ENCODE peak calls at places on chromosomes 4 and X, in four cellular contexts. K is HepG2, O is K562, H is A549. U is an unnamed sample.

GRCh38 chr4:61301285-61301684 is 101.2 kb downstream of the ADGRL3 start:
- DNase-seq in K (no peak), O (no peak), H (no peak), U (no peak)

GRCh38 chr4:7581477-7581876 is 146.7 kb upstream of the PSAPL1 start:
- DNase-seq in K (no peak), O (peak; percentile 48), H (no peak), U (no peak)

GRCh38 chr4:23930750-23931488 is 41.1 kb upstream of the PPARGC1A start:
- DNase-seq in K (peak; percentile 75), O (no peak), H (no peak), U (no peak)

GRCh38 chrX:69616520-69617203 is 749 bp downstream of the EDA start:
- DNase-seq in K (peak; percentile 0), O (no peak), H (no peak), U (no peak)

GRCh38 chr4:10074767-10075105 is 41.9 kb downstream of the WDR1 start:
- DNase-seq in K (no peak), O (peak; percentile 40), H (peak; percentile 41), U (no peak)

GRCh38 chr4:8067274-8067936 is 91.2 kb downstream of the ABLIM2 start:
- DNase-seq in K (no peak), O (no peak), H (no peak), U (no peak)

GRCh38 chr4:22090655-22091350 is 142.2 kb upstream of the KCNIP4 start:
- DNase-seq in K (no peak), O (no peak), H (no peak), U (no peak)

GRCh38 chr4:72966652-72967051 is 102.9 kb downstream of the COX18 start:
- DNase-seq in K (no peak), O (no peak), H (no peak), U (no peak)

GRCh38 chr4:85970535-85970934 is 389.3 kb downstream of the MAPK10 start:
- DNase-seq in K (no peak), O (no peak), H (no peak), U (no peak)

GRCh38 chr4:98496446-98496845 is 162.0 kb downstream of the TSPAN5 start:
- DNase-seq in K (no peak), O (no peak), H (no peak), U (no peak)

GRCh38 chr4:168877779-168878491 is 132.1 kb downstream of the CBR4 start:
- DNase-seq in K (no peak), O (no peak), H (no peak), U (no peak)

GRCh38 chr4:142474398-142475087 is 371.6 kb downstream of the INPP4B start:
- DNase-seq in K (no peak), O (no peak), H (peak; percentile 2), U (no peak)

GRCh38 chr4:171067422-171067821 is 745.8 kb upstream of the GALNTL6 start:
- DNase-seq in K (no peak), O (no peak), H (no peak), U (peak; percentile 0)

GRCh38 chr4:146522862-146523205 is 1.1 kb upstream of the SLC10A7 start:
- DNase-seq in K (peak; percentile 8), O (no peak), H (peak; percentile 2), U (no peak)

DNA sequence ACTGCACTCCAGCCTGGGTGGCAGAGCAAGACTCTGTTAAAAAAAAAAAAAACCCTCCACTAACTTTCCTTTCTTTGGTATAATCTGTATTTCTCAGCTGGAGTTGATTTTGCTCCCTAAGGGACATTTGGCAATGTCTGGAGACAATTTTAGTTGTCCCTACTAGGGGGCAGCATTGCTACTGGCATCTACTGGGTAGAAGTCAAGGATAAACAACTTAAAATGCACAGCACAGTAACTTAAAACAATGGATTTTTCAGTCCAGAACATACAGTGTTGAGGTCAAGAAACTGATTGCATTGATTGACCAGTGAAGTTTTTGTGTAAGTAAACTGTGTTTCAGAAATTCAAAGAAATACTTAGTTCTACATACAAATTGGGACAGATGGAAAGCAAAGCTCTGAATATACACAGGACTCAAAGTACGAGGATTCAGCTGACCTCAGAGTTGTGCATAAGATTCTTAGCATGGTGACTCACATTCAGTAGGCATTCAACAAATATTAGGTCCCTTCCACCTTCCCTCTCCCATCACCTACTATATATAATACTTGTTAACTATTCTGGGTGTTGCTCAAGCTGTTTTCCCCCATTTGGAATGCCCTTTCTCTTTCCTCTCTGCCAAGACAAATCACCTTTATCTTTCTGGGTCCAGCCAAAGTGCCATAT is 8.8 kb downstream of the DDX53 start:
- DNase-seq in K (peak; percentile 1), O (no peak), H (peak; percentile 2), U (no peak)
- TF ChIP-seq USF2 in K (no peak), O (no peak), H (no peak), U (no peak)

GRCh38 chr4:2484993-2485392 is 16.1 kb downstream of the RNF4 start:
- DNase-seq in K (no peak), O (no peak), H (no peak), U (peak; percentile 62)
- TF ChIP-seq CHD4 in K (no peak), O (no peak), H (no peak), U (no peak)

GRCh38 chr4:1382776-1383727 is 23.2 kb downstream of the NKX1-1 start:
- DNase-seq in K (no peak), O (no peak), H (no peak), U (no peak)

GRCh38 chr4:1381181-1381621 is 25.0 kb downstream of the NKX1-1 start:
- DNase-seq in K (no peak), O (no peak), H (no peak), U (no peak)

GRCh38 chr4:1380368-1381151 is 25.7 kb downstream of the NKX1-1 start:
- DNase-seq in K (no peak), O (no peak), H (no peak), U (no peak)

GRCh38 chr4:1383728-1384591 is 22.3 kb downstream of the NKX1-1 start:
- DNase-seq in K (no peak), O (no peak), H (no peak), U (no peak)

GRCh38 chr4:1381944-1382541 is 24.2 kb downstream of the NKX1-1 start:
- DNase-seq in K (no peak), O (no peak), H (no peak), U (no peak)
- TF ChIP-seq USF2 in K (no peak), O (no peak), H (no peak), U (no peak)

DNA sequence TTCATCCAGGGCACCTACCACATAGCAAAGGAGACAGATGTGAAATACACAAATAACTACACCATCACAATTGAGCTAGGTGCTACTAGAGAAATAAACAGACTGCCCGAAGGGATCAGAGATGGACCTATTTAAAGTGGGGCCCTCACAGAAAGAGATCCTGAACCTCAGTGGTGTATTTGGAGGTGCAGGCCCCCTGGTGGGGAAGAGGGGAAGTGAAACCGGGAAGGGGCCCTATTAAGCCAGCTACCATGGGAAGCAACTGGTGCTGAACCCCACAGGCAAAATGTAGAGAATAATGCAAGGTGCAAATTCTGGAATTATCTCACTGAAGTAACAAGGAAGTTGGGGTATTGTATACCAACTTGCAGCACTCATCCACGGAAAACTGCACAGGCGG is 78.6 kb upstream of the FAM9A start:
- DNase-seq in K (peak; percentile 1), O (peak; percentile 35), H (peak; percentile 1), U (no peak)
- TF ChIP-seq CHD4 in K (no peak), O (no peak), H (no peak), U (no peak)

U was measured in GM12878.